ENCODE peak calls at places on chromosomes 11 and 22, in seven cellular contexts. A is HFF-Myc; R is cardiac fibroblast; F is coronary artery; U is CD8-positive, alpha-beta T cell; L is A549; M is cardiac muscle cell. N is an unnamed sample.

GRCh38 chr11:88104408-88104807 is 70.8 kb downstream of the RAB38 start:
- DNase-seq in A (no peak), R (no peak), F (no peak), U (no peak), L (peak; percentile 48), M (no peak), N (no peak)

GRCh38 chr11:96061730-96062524 is 138.0 kb upstream of the MTMR2 start:
- DNase-seq in A (peak; percentile 54), R (no peak), F (no peak), U (no peak), L (no peak), M (no peak), N (no peak)

GRCh38 chr11:69306821-69307220 is 12.9 kb downstream of the MYEOV start:
- DNase-seq in A (no peak), R (no peak), F (no peak), U (no peak), L (no peak), M (no peak), N (no peak)

GRCh38 chr11:96143016-96143670 is 199.9 kb downstream of the MAML2 start:
- DNase-seq in A (no peak), R (peak; percentile 80), F (no peak), U (no peak), L (no peak), M (peak; percentile 78), N (peak; percentile 51)

GRCh38 chr11:117039897-117040296 is 58.3 kb downstream of the SIK3 start:
- DNase-seq in A (no peak), R (no peak), F (no peak), U (no peak), L (no peak), M (no peak), N (no peak)

GRCh38 chr11:118625976-118626375 is 18.6 kb downstream of the PHLDB1 start:
- DNase-seq in A (no peak), R (no peak), F (no peak), U (no peak), L (no peak), M (no peak), N (no peak)

GRCh38 chr11:72561856-72562255 is 112.4 kb downstream of the PDE2A start:
- DNase-seq in A (no peak), R (peak; percentile 32), F (no peak), U (no peak), L (no peak), M (no peak), N (no peak)

GRCh38 chr11:45322891-45323597 is 36.9 kb upstream of the SYT13 start:
- DNase-seq in A (no peak), R (no peak), F (peak; percentile 56), U (no peak), L (no peak), M (no peak), N (no peak)

GRCh38 chr11:19597876-19598275 is 114.8 kb upstream of the NAV2 start:
- DNase-seq in A (no peak), R (no peak), F (peak; percentile 73), U (no peak), L (no peak), M (no peak), N (no peak)

GRCh38 chr11:34962034-34962433 is 45.6 kb downstream of the PDHX start:
- DNase-seq in A (no peak), R (no peak), F (no peak), U (no peak), L (no peak), M (no peak), N (no peak)

GRCh38 chr22:30606455-30607299 is at the start of gene TCN2:
- DNase-seq in A (peak; percentile 47), R (peak; percentile 84), F (peak; percentile 81), U (no peak), L (peak; percentile 69), M (peak; percentile 84), N (peak; percentile 73)

GRCh38 chr11:76329084-76329648 is 51.8 kb downstream of the THAP12 start:
- DNase-seq in A (no peak), R (peak; percentile 73), F (no peak), U (no peak), L (no peak), M (peak; percentile 77), N (peak; percentile 48)

GRCh38 chr11:28343304-28344233 is 235.4 kb downstream of the METTL15 start:
- DNase-seq in A (peak; percentile 50), R (peak; percentile 76), F (no peak), U (no peak), L (peak; percentile 24), M (peak; percentile 82), N (peak; percentile 81)

GRCh38 chr11:72483412-72484186 is 49.3 kb upstream of the CLPB start:
- DNase-seq in A (peak; percentile 20), R (peak; percentile 80), F (no peak), U (no peak), L (no peak), M (peak; percentile 81), N (peak; percentile 43)

GRCh38 chr11:87422566-87422965 is 384.8 kb downstream of the TMEM135 start:
- DNase-seq in A (no peak), R (no peak), F (no peak), U (no peak), L (no peak), M (no peak), N (no peak)

GRCh38 chr11:77065878-77066228 is 918 bp upstream of the CAPN5 start:
- DNase-seq in A (no peak), R (peak; percentile 78), F (peak; percentile 75), U (no peak), L (no peak), M (peak; percentile 86), N (peak; percentile 76)

GRCh38 chr22:17590586-17590985 is 27.3 kb downstream of the SLC25A18 start:
- DNase-seq in A (no peak), R (no peak), F (no peak), U (no peak), L (no peak), M (no peak), N (no peak)

GRCh38 chr22:35051791-35052190 is 14.2 kb upstream of the ISX start:
- DNase-seq in A (no peak), R (no peak), F (no peak), U (no peak), L (no peak), M (no peak), N (no peak)

GRCh38 chr11:35784699-35785098 is 122.1 kb downstream of the TRIM44 start:
- DNase-seq in A (no peak), R (no peak), F (no peak), U (no peak), L (no peak), M (no peak), N (no peak)

GRCh38 chr22:17884084-17884483 is 109.8 kb upstream of the BID start:
- DNase-seq in A (no peak), R (no peak), F (no peak), U (no peak), L (no peak), M (no peak), N (no peak)

GRCh38 chr11:47412152-47412746 is 3.9 kb downstream of the SLC39A13 start:
- DNase-seq in A (no peak), R (peak; percentile 53), F (no peak), U (no peak), L (peak; percentile 75), M (peak; percentile 48), N (peak; percentile 39)

GRCh38 chr11:100805509-100806199 is 118.6 kb downstream of the ARHGAP42 start:
- DNase-seq in A (no peak), R (no peak), F (no peak), U (no peak), L (no peak), M (peak; percentile 31), N (peak; percentile 51)

GRCh38 chr11:73982595-73982989 is at the start of gene UCP2:
- DNase-seq in A (no peak), R (peak; percentile 64), F (no peak), U (peak; percentile 73), L (peak; percentile 81), M (peak; percentile 76), N (no peak)

GRCh38 chr11:102272047-102272824 is 45.0 kb upstream of the BIRC3 start:
- DNase-seq in A (no peak), R (no peak), F (no peak), U (no peak), L (no peak), M (no peak), N (no peak)

GRCh38 chr11:67572747-67573419 is 10.7 kb upstream of the GSTP1 start:
- DNase-seq in A (no peak), R (peak; percentile 65), F (no peak), U (no peak), L (no peak), M (peak; percentile 63), N (peak; percentile 48)

GRCh38 chr11:43802509-43802908 is 78.1 kb upstream of the ALKBH3 start:
- DNase-seq in A (no peak), R (peak; percentile 16), F (no peak), U (no peak), L (no peak), M (peak; percentile 25), N (no peak)
- TF ChIP-seq CTCF in A (peak; percentile 36), R (peak; percentile 45), F (no peak), U (no peak), L (peak; percentile 22), M (peak; percentile 49), N (peak; percentile 40)

GRCh38 chr11:21909145-21909544 is 283.7 kb upstream of the ANO5 start:
- DNase-seq in A (no peak), R (no peak), F (no peak), U (no peak), L (peak; percentile 3), M (no peak), N (no peak)
- H3K4me3 ChIP-seq in A (no peak overlapping the region), R (no peak overlapping the region), F (no peak overlapping the region), U (no peak overlapping the region), L (no peak overlapping the region), M (no peak overlapping the region), N (no peak overlapping the region)

DNA sequence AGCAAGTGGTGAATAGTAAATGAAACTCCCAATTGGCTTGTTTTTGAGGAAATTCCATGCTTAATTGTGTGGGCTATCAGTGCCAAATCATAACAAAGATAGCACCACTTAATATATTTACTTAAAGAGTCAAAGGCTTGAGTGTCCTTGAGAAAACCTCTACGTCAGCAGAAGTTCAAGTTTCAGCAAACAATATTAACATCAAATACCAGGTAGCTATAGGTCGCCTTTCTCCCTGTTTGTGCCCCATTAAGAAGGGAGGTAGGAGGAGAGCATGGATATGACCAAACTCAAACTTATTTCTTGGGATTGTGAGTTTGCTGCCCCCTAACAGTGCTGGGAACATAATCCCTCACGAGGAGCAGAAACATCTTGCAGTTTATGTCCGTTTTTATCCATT is 105.6 kb upstream of the SYN3 start:
- DNase-seq in A (no peak), R (no peak), F (no peak), U (no peak), L (no peak), M (no peak), N (no peak)
- TF ChIP-seq CTCF in A (no peak), R (no peak), F (no peak), U (no peak), L (no peak), M (no peak), N (no peak)

GRCh38 chr11:111409915-111410314 is 30.8 kb upstream of the POU2AF1 start:
- DNase-seq in A (no peak), R (no peak), F (no peak), U (no peak), L (no peak), M (no peak), N (no peak)

GRCh38 chr11:111412293-111412692 is 33.2 kb upstream of the POU2AF1 start:
- DNase-seq in A (no peak), R (no peak), F (no peak), U (no peak), L (no peak), M (no peak), N (no peak)

GRCh38 chr11:111411456-111411855 is 32.4 kb upstream of the POU2AF1 start:
- DNase-seq in A (no peak), R (no peak), F (no peak), U (no peak), L (no peak), M (no peak), N (no peak)

GRCh38 chr11:111408789-111409727 is 30.0 kb upstream of the POU2AF1 start:
- DNase-seq in A (peak; percentile 47), R (peak; percentile 48), F (no peak), U (no peak), L (no peak), M (peak; percentile 76), N (peak; percentile 38)

GRCh38 chr11:111410951-111411350 is 31.9 kb upstream of the POU2AF1 start:
- DNase-seq in A (no peak), R (no peak), F (no peak), U (no peak), L (no peak), M (no peak), N (no peak)
- H3K4me3 ChIP-seq in A (no peak overlapping the region), R (no peak overlapping the region), F (no peak overlapping the region), U (no peak overlapping the region), L (no peak overlapping the region), M (no peak overlapping the region), N (no peak overlapping the region)

N was measured in AG10803.